ENCODE peak calls at places on chromosome 2, in four cellular contexts. U, D, G and K are unnamed samples.

GRCh38 chr2:1995584-1995983 is 251.3 kb upstream of the PXDN start:
- DNase-seq in U (no peak), D (no peak), G (no peak), K (no peak)

GRCh38 chr2:11127791-11128190 is 27.5 kb upstream of the SLC66A3 start:
- DNase-seq in U (no peak), D (no peak), G (no peak), K (no peak)

GRCh38 chr2:159224061-159224813 is 62.3 kb downstream of the WDSUB1 start:
- DNase-seq in U (no peak), D (no peak), G (no peak), K (no peak)

GRCh38 chr2:156399950-156400703 is 36.1 kb upstream of the GPD2 start:
- DNase-seq in U (peak), D (peak), G (no peak), K (peak)

GRCh38 chr2:27072950-27073349 is 1.5 kb upstream of the OST4 start:
- DNase-seq in U (no peak), D (no peak), G (no peak), K (no peak)

GRCh38 chr2:182866095-182866460 is 359 bp downstream of the FRZB start:
- DNase-seq in U (no peak), D (no peak), G (no peak), K (peak)

GRCh38 chr2:1514391-1515072 is 101.3 kb downstream of the TPO start:
- DNase-seq in U (no peak), D (no peak), G (no peak), K (no peak)

GRCh38 chr2:46216213-46216612 is 81.0 kb upstream of the EPAS1 start:
- DNase-seq in U (peak), D (no peak), G (no peak), K (peak)

GRCh38 chr2:134282638-134283400 is 28.9 kb downstream of the MGAT5 start:
- DNase-seq in U (no peak), D (no peak), G (no peak), K (no peak)

GRCh38 chr2:73257425-73258125 is 23.5 kb downstream of the CCT7 start:
- DNase-seq in U (no peak), D (no peak), G (no peak), K (no peak)

GRCh38 chr2:200311139-200311538 is 4.6 kb downstream of the SPATS2L start:
- DNase-seq in U (peak), D (no peak), G (no peak), K (peak)

GRCh38 chr2:162118166-162119031 is 33.6 kb downstream of the GCG start:
- DNase-seq in U (peak), D (no peak), G (no peak), K (peak)

GRCh38 chr2:226977775-226978190 is 141.9 kb downstream of the RHBDD1 start:
- DNase-seq in U (peak), D (no peak), G (no peak), K (peak)

GRCh38 chr2:189633392-189633811 is 27.9 kb upstream of the ASNSD1 start:
- DNase-seq in U (peak), D (no peak), G (no peak), K (no peak)

GRCh38 chr2:31523871-31524492 is 56.8 kb downstream of the SRD5A2 start:
- DNase-seq in U (peak), D (peak), G (peak), K (peak)

GRCh38 chr2:9318461-9319337 is 104.6 kb downstream of the ITGB1BP1 start:
- DNase-seq in U (no peak), D (no peak), G (no peak), K (no peak)

GRCh38 chr2:42969231-42970150 is 177.1 kb upstream of the HAAO start:
- DNase-seq in U (peak), D (no peak), G (no peak), K (peak)

GRCh38 chr2:113266431-113266830 is 12.3 kb downstream of the PAX8 start:
- DNase-seq in U (no peak), D (no peak), G (no peak), K (no peak)

GRCh38 chr2:45891719-45892118 is 240.2 kb downstream of the PRKCE start:
- DNase-seq in U (no peak), D (no peak), G (no peak), K (no peak)

GRCh38 chr2:159035790-159036411 is 67.5 kb downstream of the TANC1 start:
- DNase-seq in U (peak), D (peak), G (no peak), K (peak)

GRCh38 chr2:143901185-143901842 is 618.6 kb downstream of the ZEB2 start:
- DNase-seq in U (peak), D (peak), G (no peak), K (peak)

GRCh38 chr2:127045792-127046501 is 61.0 kb downstream of the BIN1 start:
- DNase-seq in U (no peak), D (no peak), G (no peak), K (peak)

GRCh38 chr2:53584986-53585385 is 182.6 kb upstream of the CHAC2 start:
- DNase-seq in U (no peak), D (no peak), G (no peak), K (no peak)

GRCh38 chr2:96423866-96424265 is 81.3 kb downstream of the NEURL3 start:
- DNase-seq in U (no peak), D (no peak), G (no peak), K (peak)

GRCh38 chr2:235568431-235568830 is 74.6 kb downstream of the AGAP1 start:
- DNase-seq in U (no peak), D (no peak), G (no peak), K (no peak)

GRCh38 chr2:41998789-41999470 is 48.9 kb upstream of the PKDCC start:
- DNase-seq in U (no peak), D (no peak), G (no peak), K (peak)

GRCh38 chr2:58357521-58357920 is 116.4 kb upstream of the FANCL start:
- DNase-seq in U (no peak), D (no peak), G (no peak), K (no peak)

GRCh38 chr2:106147665-106148064 is 46.4 kb downstream of the UXS1 start:
- DNase-seq in U (peak), D (no peak), G (no peak), K (peak)

GRCh38 chr2:88925770-88926462 is 234.4 kb downstream of the RPIA start:
- DNase-seq in U (no peak), D (no peak), G (no peak), K (no peak)

GRCh38 chr2:196413821-196414274 is 225.7 kb upstream of the CCDC150 start:
- DNase-seq in U (no peak), D (no peak), G (no peak), K (peak)

GRCh38 chr2:25362564-25363145 is 20.9 kb upstream of the DNMT3A start:
- DNase-seq in U (peak), D (no peak), G (no peak), K (peak)

GRCh38 chr2:101339236-101339865 is 30.9 kb upstream of the RNF149 start:
- DNase-seq in U (peak), D (no peak), G (no peak), K (no peak)

GRCh38 chr2:101340141-101340541 is 31.6 kb upstream of the RNF149 start:
- DNase-seq in U (peak), D (no peak), G (no peak), K (no peak)

GRCh38 chr2:101342625-101343008 is 34.1 kb upstream of the RNF149 start:
- DNase-seq in U (no peak), D (no peak), G (no peak), K (peak)

GRCh38 chr2:101341901-101342624 is 33.6 kb upstream of the RNF149 start:
- DNase-seq in U (peak), D (peak), G (peak), K (peak)

DNA sequence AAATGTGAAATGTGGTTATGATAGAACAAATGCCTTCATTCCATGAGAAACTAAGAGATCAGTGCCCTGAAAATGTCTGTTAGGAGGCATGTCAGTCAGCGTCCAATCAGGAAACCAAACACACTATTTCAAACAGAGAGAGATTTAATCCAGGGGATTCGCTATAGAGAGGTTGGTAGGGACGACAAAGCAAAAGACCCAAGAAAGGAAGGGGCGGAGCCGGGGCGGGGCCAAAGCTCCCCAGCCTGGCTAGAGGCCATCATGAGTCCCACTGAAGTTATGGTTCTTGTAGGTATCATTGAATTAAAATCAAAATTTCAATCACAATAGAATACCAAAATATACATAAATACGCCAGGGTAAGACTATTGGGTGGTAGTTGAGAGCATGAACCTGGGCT is 32.9 kb upstream of the RNF149 start:
- DNase-seq in U (no peak), D (no peak), G (no peak), K (no peak)
- H3K4me2 ChIP-seq in U (peak), D (peak), G (no peak), K (no peak)

GRCh38 chr2:234050455-234051135 is at the start of gene SPP2:
- DNase-seq in U (no peak), D (no peak), G (no peak), K (no peak)

GRCh38 chr2:234047361-234047760 is 3.1 kb upstream of the SPP2 start:
- DNase-seq in U (no peak), D (no peak), G (no peak), K (peak)

GRCh38 chr2:234048049-234048448 is 2.5 kb upstream of the SPP2 start:
- DNase-seq in U (peak), D (no peak), G (no peak), K (no peak)

GRCh38 chr2:234051374-234052070 is 1.0 kb downstream of the SPP2 start:
- DNase-seq in U (peak), D (no peak), G (no peak), K (peak)
- H2AFZ ChIP-seq in U (no peak), D (no peak), G (no peak), K (no peak)

DNA sequence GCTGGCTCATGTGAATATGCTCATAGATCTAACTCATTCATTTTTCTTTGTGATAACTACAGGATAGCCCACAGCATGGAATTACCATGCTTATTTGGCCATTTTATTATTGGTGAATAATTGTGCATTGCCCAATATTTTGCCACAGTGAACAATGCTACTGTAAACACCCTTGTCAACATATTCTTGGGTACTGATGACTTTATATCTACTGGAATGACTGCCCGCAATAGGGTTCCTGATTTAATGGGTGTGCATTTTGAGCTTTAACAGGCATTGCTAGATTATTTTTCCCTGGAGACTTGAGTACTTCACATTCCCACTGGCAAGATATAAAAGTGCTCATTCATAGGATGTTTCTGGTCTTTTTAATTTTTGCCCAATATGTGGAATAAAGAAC is 42.7 kb upstream of the EVA1A start:
- DNase-seq in U (peak), D (no peak), G (no peak), K (peak)
- H3K4me2 ChIP-seq in U (peak), D (no peak), G (no peak), K (peak)

DNA sequence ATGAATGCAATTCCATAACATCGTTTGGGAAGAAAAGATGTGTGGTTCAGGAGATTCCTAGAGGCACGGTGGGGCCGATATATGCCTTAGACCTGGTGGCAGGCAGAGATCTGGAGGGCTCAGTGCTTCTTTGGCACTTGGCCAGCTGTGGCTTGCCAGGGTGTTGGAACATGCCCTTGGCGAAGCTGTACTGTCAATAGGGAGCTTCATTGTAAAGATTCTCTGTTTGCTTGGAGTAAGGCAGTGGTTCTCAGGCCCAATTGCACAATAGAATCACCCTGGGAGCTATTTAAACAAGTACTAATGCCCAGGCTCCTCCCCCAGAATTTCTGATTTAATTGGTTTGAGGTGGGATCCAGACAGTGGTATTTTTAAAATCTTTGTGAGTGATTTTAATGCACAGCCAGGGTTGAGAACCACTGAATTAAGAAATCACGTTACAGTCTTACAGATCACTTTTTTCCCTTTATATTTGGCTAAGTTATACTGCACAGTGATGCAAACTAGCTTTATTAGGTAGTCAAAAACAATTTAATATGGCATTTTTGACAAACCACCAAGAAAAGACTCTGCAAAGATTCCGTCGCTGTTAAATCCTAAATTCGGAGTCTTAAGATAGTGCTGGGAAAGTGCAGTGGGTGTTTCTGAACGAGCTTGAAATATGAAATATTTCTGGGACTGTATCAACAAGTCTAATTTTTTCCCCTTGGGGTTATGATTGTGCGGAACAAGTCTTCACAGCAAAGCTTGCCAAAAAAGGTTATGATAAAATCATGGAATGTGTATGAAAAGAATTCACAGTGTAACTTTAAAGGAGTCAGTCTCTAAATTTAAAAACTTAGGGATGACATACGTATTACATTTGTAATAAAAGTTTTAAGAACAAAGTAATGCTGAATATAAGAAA is 78.0 kb downstream of the CRIM1 start:
- DNase-seq in U (peak), D (no peak), G (no peak), K (peak)
- H2AFZ ChIP-seq in U (no peak), D (no peak), G (no peak), K (no peak)

DNA sequence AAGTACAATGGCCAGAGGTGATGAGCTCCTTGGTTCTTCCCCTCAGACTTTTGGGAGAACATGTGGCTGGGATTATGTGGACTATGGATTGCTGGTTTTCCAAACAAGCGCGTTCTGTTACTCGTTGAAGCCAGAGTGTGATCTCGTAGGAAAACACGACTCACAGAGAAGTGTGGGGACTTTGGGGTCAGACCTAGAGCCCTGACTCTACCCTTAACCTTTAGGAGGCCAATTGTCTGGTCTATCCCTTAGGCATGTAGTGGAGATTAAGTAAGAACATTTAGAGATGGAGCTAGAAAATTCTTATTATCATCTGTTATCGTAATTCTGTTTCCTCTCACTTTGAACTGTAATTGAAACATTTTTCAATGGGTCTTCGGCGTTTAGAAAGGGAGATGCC is 35.8 kb downstream of the BCL2L11 start:
- DNase-seq in U (no peak), D (no peak), G (no peak), K (no peak)
- H3K4me2 ChIP-seq in U (no peak), D (no peak), G (no peak), K (no peak)

DNA sequence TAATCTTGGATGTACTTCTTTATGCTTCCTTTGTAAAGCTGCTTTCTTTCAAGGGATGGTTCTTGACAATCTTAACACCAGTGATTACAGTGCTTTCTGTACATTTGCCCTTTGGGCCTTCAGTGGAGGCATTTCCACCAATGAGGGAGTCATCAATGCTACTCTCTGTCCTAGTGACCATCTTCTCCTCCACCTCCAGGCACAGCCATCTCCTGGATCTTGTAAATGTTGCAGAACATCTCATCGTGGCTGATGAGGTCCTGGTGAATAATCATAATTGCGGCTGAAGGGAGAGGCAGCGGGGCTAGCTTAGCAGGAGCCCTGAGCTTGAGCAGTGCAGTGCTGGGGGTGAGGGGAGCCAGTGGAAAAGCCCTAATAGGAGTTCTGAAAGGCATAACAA is 32.5 kb downstream of the IDH1 start:
- DNase-seq in U (peak), D (no peak), G (no peak), K (peak)
- H2AFZ ChIP-seq in U (no peak), D (peak), G (no peak), K (peak)

GRCh38 chr2:241321033-241321432 is 5.3 kb downstream of the SEPTIN2 start:
- DNase-seq in U (no peak), D (no peak), G (no peak), K (no peak)
- H3K4me2 ChIP-seq in U (no peak), D (no peak), G (no peak), K (peak)